ENCODE peak calls at places on chromosomes 11 and 22, in seven cellular contexts. One of them, this sample, is unnamed.
A peak's percentile ranks its signal among the peaks of the same experiment; 100 is the strongest.

GRCh38 chr22:46064236-46064965 is 85.9 kb upstream of the PPARA start:
- DNase-seq in NCI-H345: no peak
- DNase-seq in NCI-H2227 treated with DMSO at 0.1 percent for 48 hours: no peak
- DNase-seq in stimulated activated CD8-positive, alpha-beta memory T cell treated with anti-CD3 and anti-CD28 coated beads, Interleukin-2, amount 100 ng/mL, for 1 hour: no peak
- DNase-seq in endothelial cell: no peak
- DNase-seq in DMS53: no peak
- DNase-seq in stimulated activated CD4-positive, alpha-beta T cell treated with anti-CD3 and anti-CD28 coated beads, Interleukin-12 subunit alpha, Interleukin-12 subunit beta, amount 100 ng/mL, for 4 hours: no peak
- DNase-seq in this sample: no peak

GRCh38 chr11:34565417-34566208 is 52.0 kb upstream of the ELF5 start:
- DNase-seq in NCI-H345: no peak
- DNase-seq in NCI-H2227 treated with DMSO at 0.1 percent for 48 hours: no peak
- DNase-seq in stimulated activated CD8-positive, alpha-beta memory T cell treated with anti-CD3 and anti-CD28 coated beads, Interleukin-2, amount 100 ng/mL, for 1 hour: no peak
- DNase-seq in endothelial cell: peak; percentile 26
- DNase-seq in DMS53: peak; percentile 39
- DNase-seq in stimulated activated CD4-positive, alpha-beta T cell treated with anti-CD3 and anti-CD28 coated beads, Interleukin-12 subunit alpha, Interleukin-12 subunit beta, amount 100 ng/mL, for 4 hours: no peak
- DNase-seq in this sample: no peak

GRCh38 chr11:64876835-64877341 is 1.5 kb downstream of the EHD1 start:
- DNase-seq in NCI-H345: no peak
- DNase-seq in NCI-H2227 treated with DMSO at 0.1 percent for 48 hours: no peak
- DNase-seq in stimulated activated CD8-positive, alpha-beta memory T cell treated with anti-CD3 and anti-CD28 coated beads, Interleukin-2, amount 100 ng/mL, for 1 hour: no peak
- DNase-seq in endothelial cell: no peak
- DNase-seq in DMS53: no peak
- DNase-seq in stimulated activated CD4-positive, alpha-beta T cell treated with anti-CD3 and anti-CD28 coated beads, Interleukin-12 subunit alpha, Interleukin-12 subunit beta, amount 100 ng/mL, for 4 hours: no peak
- DNase-seq in this sample: no peak

GRCh38 chr11:118609380-118610219 is 2.2 kb downstream of the PHLDB1 start:
- DNase-seq in NCI-H345: no peak
- DNase-seq in NCI-H2227 treated with DMSO at 0.1 percent for 48 hours: no peak
- DNase-seq in stimulated activated CD8-positive, alpha-beta memory T cell treated with anti-CD3 and anti-CD28 coated beads, Interleukin-2, amount 100 ng/mL, for 1 hour: no peak
- DNase-seq in endothelial cell: peak; percentile 34
- DNase-seq in DMS53: peak; percentile 16
- DNase-seq in stimulated activated CD4-positive, alpha-beta T cell treated with anti-CD3 and anti-CD28 coated beads, Interleukin-12 subunit alpha, Interleukin-12 subunit beta, amount 100 ng/mL, for 4 hours: peak; percentile 25
- DNase-seq in this sample: no peak

GRCh38 chr11:66981976-66982578 is 7.0 kb downstream of the C11orf86 start:
- DNase-seq in NCI-H345: peak; percentile 82
- DNase-seq in NCI-H2227 treated with DMSO at 0.1 percent for 48 hours: peak; percentile 87
- DNase-seq in stimulated activated CD8-positive, alpha-beta memory T cell treated with anti-CD3 and anti-CD28 coated beads, Interleukin-2, amount 100 ng/mL, for 1 hour: no peak
- DNase-seq in endothelial cell: no peak
- DNase-seq in DMS53: peak; percentile 94
- DNase-seq in stimulated activated CD4-positive, alpha-beta T cell treated with anti-CD3 and anti-CD28 coated beads, Interleukin-12 subunit alpha, Interleukin-12 subunit beta, amount 100 ng/mL, for 4 hours: no peak
- DNase-seq in this sample: no peak

GRCh38 chr11:70574725-70575347 is 176.5 kb downstream of the CTTN start:
- DNase-seq in NCI-H345: no peak
- DNase-seq in NCI-H2227 treated with DMSO at 0.1 percent for 48 hours: no peak
- DNase-seq in stimulated activated CD8-positive, alpha-beta memory T cell treated with anti-CD3 and anti-CD28 coated beads, Interleukin-2, amount 100 ng/mL, for 1 hour: no peak
- DNase-seq in endothelial cell: no peak
- DNase-seq in DMS53: no peak
- DNase-seq in stimulated activated CD4-positive, alpha-beta T cell treated with anti-CD3 and anti-CD28 coated beads, Interleukin-12 subunit alpha, Interleukin-12 subunit beta, amount 100 ng/mL, for 4 hours: no peak
- DNase-seq in this sample: no peak

GRCh38 chr11:128336203-128336602 is 251.2 kb downstream of the ETS1 start:
- DNase-seq in NCI-H345: no peak
- DNase-seq in NCI-H2227 treated with DMSO at 0.1 percent for 48 hours: no peak
- DNase-seq in stimulated activated CD8-positive, alpha-beta memory T cell treated with anti-CD3 and anti-CD28 coated beads, Interleukin-2, amount 100 ng/mL, for 1 hour: no peak
- DNase-seq in endothelial cell: no peak
- DNase-seq in DMS53: peak; percentile 30
- DNase-seq in stimulated activated CD4-positive, alpha-beta T cell treated with anti-CD3 and anti-CD28 coated beads, Interleukin-12 subunit alpha, Interleukin-12 subunit beta, amount 100 ng/mL, for 4 hours: no peak
- DNase-seq in this sample: peak; percentile 2

GRCh38 chr11:79262221-79262620 is 178.6 kb downstream of the TENM4 start:
- DNase-seq in NCI-H345: no peak
- DNase-seq in NCI-H2227 treated with DMSO at 0.1 percent for 48 hours: no peak
- DNase-seq in stimulated activated CD8-positive, alpha-beta memory T cell treated with anti-CD3 and anti-CD28 coated beads, Interleukin-2, amount 100 ng/mL, for 1 hour: no peak
- DNase-seq in endothelial cell: no peak
- DNase-seq in DMS53: no peak
- DNase-seq in stimulated activated CD4-positive, alpha-beta T cell treated with anti-CD3 and anti-CD28 coated beads, Interleukin-12 subunit alpha, Interleukin-12 subunit beta, amount 100 ng/mL, for 4 hours: no peak
- DNase-seq in this sample: no peak

GRCh38 chr11:75270896-75271415 is 30.4 kb downstream of the TPBGL start:
- DNase-seq in NCI-H345: no peak
- DNase-seq in NCI-H2227 treated with DMSO at 0.1 percent for 48 hours: no peak
- DNase-seq in stimulated activated CD8-positive, alpha-beta memory T cell treated with anti-CD3 and anti-CD28 coated beads, Interleukin-2, amount 100 ng/mL, for 1 hour: no peak
- DNase-seq in endothelial cell: no peak
- DNase-seq in DMS53: peak; percentile 50
- DNase-seq in stimulated activated CD4-positive, alpha-beta T cell treated with anti-CD3 and anti-CD28 coated beads, Interleukin-12 subunit alpha, Interleukin-12 subunit beta, amount 100 ng/mL, for 4 hours: no peak
- DNase-seq in this sample: no peak

GRCh38 chr11:43784866-43785265 is 95.8 kb upstream of the ALKBH3 start:
- DNase-seq in NCI-H345: no peak
- DNase-seq in NCI-H2227 treated with DMSO at 0.1 percent for 48 hours: no peak
- DNase-seq in stimulated activated CD8-positive, alpha-beta memory T cell treated with anti-CD3 and anti-CD28 coated beads, Interleukin-2, amount 100 ng/mL, for 1 hour: no peak
- DNase-seq in endothelial cell: no peak
- DNase-seq in DMS53: no peak
- DNase-seq in stimulated activated CD4-positive, alpha-beta T cell treated with anti-CD3 and anti-CD28 coated beads, Interleukin-12 subunit alpha, Interleukin-12 subunit beta, amount 100 ng/mL, for 4 hours: no peak
- DNase-seq in this sample: no peak

GRCh38 chr11:119484741-119485605 is 62.0 kb upstream of the THY1 start:
- DNase-seq in NCI-H345: no peak
- DNase-seq in NCI-H2227 treated with DMSO at 0.1 percent for 48 hours: no peak
- DNase-seq in stimulated activated CD8-positive, alpha-beta memory T cell treated with anti-CD3 and anti-CD28 coated beads, Interleukin-2, amount 100 ng/mL, for 1 hour: no peak
- DNase-seq in endothelial cell: peak; percentile 36
- DNase-seq in DMS53: peak; percentile 38
- DNase-seq in stimulated activated CD4-positive, alpha-beta T cell treated with anti-CD3 and anti-CD28 coated beads, Interleukin-12 subunit alpha, Interleukin-12 subunit beta, amount 100 ng/mL, for 4 hours: no peak
- DNase-seq in this sample: no peak

GRCh38 chr22:32819120-32819519 is 17.6 kb downstream of the TIMP3 start:
- DNase-seq in NCI-H345: no peak
- DNase-seq in NCI-H2227 treated with DMSO at 0.1 percent for 48 hours: no peak
- DNase-seq in stimulated activated CD8-positive, alpha-beta memory T cell treated with anti-CD3 and anti-CD28 coated beads, Interleukin-2, amount 100 ng/mL, for 1 hour: no peak
- DNase-seq in endothelial cell: no peak
- DNase-seq in DMS53: no peak
- DNase-seq in stimulated activated CD4-positive, alpha-beta T cell treated with anti-CD3 and anti-CD28 coated beads, Interleukin-12 subunit alpha, Interleukin-12 subunit beta, amount 100 ng/mL, for 4 hours: no peak
- DNase-seq in this sample: no peak

GRCh38 chr11:40514124-40514523 is 945.3 kb downstream of the LRRC4C start:
- DNase-seq in NCI-H345: peak; percentile 35
- DNase-seq in NCI-H2227 treated with DMSO at 0.1 percent for 48 hours: no peak
- DNase-seq in stimulated activated CD8-positive, alpha-beta memory T cell treated with anti-CD3 and anti-CD28 coated beads, Interleukin-2, amount 100 ng/mL, for 1 hour: no peak
- DNase-seq in endothelial cell: no peak
- DNase-seq in DMS53: peak; percentile 6
- DNase-seq in stimulated activated CD4-positive, alpha-beta T cell treated with anti-CD3 and anti-CD28 coated beads, Interleukin-12 subunit alpha, Interleukin-12 subunit beta, amount 100 ng/mL, for 4 hours: no peak
- DNase-seq in this sample: no peak

GRCh38 chr11:36010010-36010740 is 66.3 kb downstream of the LDLRAD3 start:
- DNase-seq in NCI-H345: peak; percentile 40
- DNase-seq in NCI-H2227 treated with DMSO at 0.1 percent for 48 hours: no peak
- DNase-seq in stimulated activated CD8-positive, alpha-beta memory T cell treated with anti-CD3 and anti-CD28 coated beads, Interleukin-2, amount 100 ng/mL, for 1 hour: no peak
- DNase-seq in endothelial cell: no peak
- DNase-seq in DMS53: no peak
- DNase-seq in stimulated activated CD4-positive, alpha-beta T cell treated with anti-CD3 and anti-CD28 coated beads, Interleukin-12 subunit alpha, Interleukin-12 subunit beta, amount 100 ng/mL, for 4 hours: no peak
- DNase-seq in this sample: no peak

GRCh38 chr22:47631571-47632102 is 869.2 kb downstream of the TBC1D22A start:
- DNase-seq in NCI-H345: no peak
- DNase-seq in NCI-H2227 treated with DMSO at 0.1 percent for 48 hours: no peak
- DNase-seq in stimulated activated CD8-positive, alpha-beta memory T cell treated with anti-CD3 and anti-CD28 coated beads, Interleukin-2, amount 100 ng/mL, for 1 hour: no peak
- DNase-seq in endothelial cell: no peak
- DNase-seq in DMS53: peak; percentile 95
- DNase-seq in stimulated activated CD4-positive, alpha-beta T cell treated with anti-CD3 and anti-CD28 coated beads, Interleukin-12 subunit alpha, Interleukin-12 subunit beta, amount 100 ng/mL, for 4 hours: no peak
- DNase-seq in this sample: peak; percentile 75

GRCh38 chr11:19703211-19703610 is 9.4 kb upstream of the NAV2 start:
- DNase-seq in NCI-H345: no peak
- DNase-seq in NCI-H2227 treated with DMSO at 0.1 percent for 48 hours: no peak
- DNase-seq in stimulated activated CD8-positive, alpha-beta memory T cell treated with anti-CD3 and anti-CD28 coated beads, Interleukin-2, amount 100 ng/mL, for 1 hour: no peak
- DNase-seq in endothelial cell: no peak
- DNase-seq in DMS53: no peak
- DNase-seq in stimulated activated CD4-positive, alpha-beta T cell treated with anti-CD3 and anti-CD28 coated beads, Interleukin-12 subunit alpha, Interleukin-12 subunit beta, amount 100 ng/mL, for 4 hours: no peak
- DNase-seq in this sample: no peak

GRCh38 chr11:112864715-112865114 is 96.5 kb upstream of the NCAM1 start:
- DNase-seq in NCI-H345: no peak
- DNase-seq in NCI-H2227 treated with DMSO at 0.1 percent for 48 hours: no peak
- DNase-seq in stimulated activated CD8-positive, alpha-beta memory T cell treated with anti-CD3 and anti-CD28 coated beads, Interleukin-2, amount 100 ng/mL, for 1 hour: no peak
- DNase-seq in endothelial cell: no peak
- DNase-seq in DMS53: no peak
- DNase-seq in stimulated activated CD4-positive, alpha-beta T cell treated with anti-CD3 and anti-CD28 coated beads, Interleukin-12 subunit alpha, Interleukin-12 subunit beta, amount 100 ng/mL, for 4 hours: no peak
- DNase-seq in this sample: no peak

GRCh38 chr22:50483106-50483505 is 1.8 kb downstream of the ADM2 start:
- DNase-seq in NCI-H345: no peak
- DNase-seq in NCI-H2227 treated with DMSO at 0.1 percent for 48 hours: no peak
- DNase-seq in stimulated activated CD8-positive, alpha-beta memory T cell treated with anti-CD3 and anti-CD28 coated beads, Interleukin-2, amount 100 ng/mL, for 1 hour: no peak
- DNase-seq in endothelial cell: no peak
- DNase-seq in DMS53: no peak
- DNase-seq in stimulated activated CD4-positive, alpha-beta T cell treated with anti-CD3 and anti-CD28 coated beads, Interleukin-12 subunit alpha, Interleukin-12 subunit beta, amount 100 ng/mL, for 4 hours: no peak
- DNase-seq in this sample: no peak

GRCh38 chr22:28728002-28728401 is 13.6 kb downstream of the CHEK2 start:
- DNase-seq in NCI-H345: no peak
- DNase-seq in NCI-H2227 treated with DMSO at 0.1 percent for 48 hours: no peak
- DNase-seq in stimulated activated CD8-positive, alpha-beta memory T cell treated with anti-CD3 and anti-CD28 coated beads, Interleukin-2, amount 100 ng/mL, for 1 hour: no peak
- DNase-seq in endothelial cell: no peak
- DNase-seq in DMS53: no peak
- DNase-seq in stimulated activated CD4-positive, alpha-beta T cell treated with anti-CD3 and anti-CD28 coated beads, Interleukin-12 subunit alpha, Interleukin-12 subunit beta, amount 100 ng/mL, for 4 hours: no peak
- DNase-seq in this sample: no peak

GRCh38 chr11:299951-300735 is 817 bp upstream of the IFITM5 start:
- DNase-seq in NCI-H345: no peak
- DNase-seq in NCI-H2227 treated with DMSO at 0.1 percent for 48 hours: no peak
- DNase-seq in stimulated activated CD8-positive, alpha-beta memory T cell treated with anti-CD3 and anti-CD28 coated beads, Interleukin-2, amount 100 ng/mL, for 1 hour: no peak
- DNase-seq in endothelial cell: no peak
- DNase-seq in DMS53: no peak
- DNase-seq in stimulated activated CD4-positive, alpha-beta T cell treated with anti-CD3 and anti-CD28 coated beads, Interleukin-12 subunit alpha, Interleukin-12 subunit beta, amount 100 ng/mL, for 4 hours: no peak
- DNase-seq in this sample: no peak